ENCODE peak calls at places on chromosomes 16 and 17, in four cellular contexts. L is endothelial cell of umbilical vein, H is prostate gland, D is spleen. P is an unnamed sample. For H3K4me1, the result is how much of the 10 kb centered on the place peaks cover.

GRCh38 chr17:83183951-83184506 is 104.6 kb downstream of the METRNL start:
- DNase-seq in D (no peak), L (peak), H (no peak), P (no peak)

GRCh38 chr17:57705921-57706695 is 39.0 kb downstream of the CCDC182 start:
- DNase-seq in L (no peak), D (no peak), H (peak), P (no peak)

GRCh38 chr16:55482056-55482455 is 3.1 kb downstream of the MMP2 start:
- DNase-seq in H (no peak), L (no peak), D (no peak), P (no peak)

GRCh38 chr16:56600398-56600999 is 7.9 kb upstream of the MT2A start:
- DNase-seq in H (peak), D (no peak), L (peak), P (peak)

GRCh38 chr17:488993-489757 is 136.6 kb upstream of the RPH3AL start:
- DNase-seq in H (no peak), L (peak), D (no peak), P (peak)

GRCh38 chr17:50558955-50559614 is 1.4 kb upstream of the CACNA1G start:
- DNase-seq in L (no peak), D (no peak), H (no peak), P (peak)

GRCh38 chr16:68253721-68254120 is 8.5 kb downstream of the PLA2G15 start:
- DNase-seq in H (no peak), L (no peak), D (no peak), P (no peak)

GRCh38 chr17:56815711-56816110 is 18.0 kb downstream of the C17orf67 start:
- DNase-seq in L (peak), D (peak), H (no peak), P (no peak)

GRCh38 chr17:65022751-65023421 is 33.7 kb downstream of the GNA13 start:
- DNase-seq in D (no peak), H (no peak), L (peak), P (no peak)

GRCh38 chr16:73047536-73048291 is at the start of gene ZFHX3:
- DNase-seq in D (peak), L (peak), H (peak), P (peak)

GRCh38 chr17:64607862-64608565 is 54.1 kb downstream of the SMURF2 start:
- DNase-seq in H (no peak), L (no peak), D (no peak), P (no peak)

GRCh38 chr16:68257906-68258800 is 6.2 kb upstream of the SLC7A6 start:
- DNase-seq in L (peak), D (no peak), H (no peak), P (no peak)

GRCh38 chr17:20275653-20276052 is 191.7 kb downstream of the LGALS9B start:
- DNase-seq in L (no peak), H (no peak), D (no peak), P (no peak)
- H3K4me1 ChIP-seq in L (under half), H (under half), D (under half), P (under half)

GRCh38 chr17:48546924-48547838 is 2.3 kb upstream of the HOXB2 start:
- DNase-seq in H (no peak), D (no peak), L (peak), P (no peak)
- TF ChIP-seq POLR2AphosphoS5 in H (peak), D (no peak), L (no peak), P (no peak)

GRCh38 chr17:8122923-8123694 is 797 bp downstream of the HES7 start:
- DNase-seq in D (no peak), L (peak), H (no peak), P (peak)
- H3K4me1 ChIP-seq in D (half or more), L (under half), H (under half), P (under half)

GRCh38 chr16:9112166-9112843 is 20.9 kb downstream of the HAPSTR1 start:
- DNase-seq in D (no peak), H (no peak), L (no peak), P (no peak)
- TF ChIP-seq POLR2AphosphoS5 in D (peak), H (no peak), L (no peak), P (no peak)

DNA sequence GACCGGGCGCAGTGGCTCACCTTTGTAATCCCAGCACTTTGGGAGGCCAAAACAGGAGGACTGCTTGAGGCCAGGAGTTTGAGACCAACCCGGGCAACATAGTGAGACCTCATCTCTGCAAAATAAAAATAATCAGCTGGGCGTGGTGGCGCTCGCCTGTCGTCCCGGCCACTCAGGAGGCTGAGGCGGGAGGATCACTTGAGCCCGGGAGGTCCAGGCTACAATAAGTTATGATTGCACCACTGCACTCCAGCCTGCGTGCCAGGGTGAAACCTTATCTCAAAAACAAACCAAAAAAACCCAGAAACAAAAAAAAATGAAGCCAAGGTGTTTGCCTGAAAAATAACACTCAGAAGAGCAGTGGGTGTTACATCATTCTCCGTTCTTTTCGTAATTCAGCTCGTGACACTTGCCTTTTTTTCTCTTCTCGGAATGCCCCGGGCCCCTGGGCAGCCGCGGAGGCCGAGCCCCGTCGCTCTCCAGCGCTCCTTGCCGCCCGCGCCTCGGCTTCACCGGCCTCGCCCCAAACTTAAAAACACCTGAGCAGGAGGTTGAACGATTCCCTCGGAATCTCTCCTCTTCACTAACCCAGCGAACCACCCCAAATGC is 17.0 kb downstream of the PRCD start:
- DNase-seq in D (no peak), L (no peak), H (no peak), P (peak)
- H3K4me1 ChIP-seq in D (half or more), L (under half), H (under half), P (under half)

GRCh38 chr17:17917394-17917793 is 54.8 kb downstream of the TOM1L2 start:
- DNase-seq in L (no peak), H (no peak), D (no peak), P (no peak)

GRCh38 chr17:17915183-17915582 is 57.0 kb downstream of the TOM1L2 start:
- DNase-seq in H (no peak), D (no peak), L (no peak), P (no peak)

GRCh38 chr17:17921192-17922082 is 50.8 kb downstream of the TOM1L2 start:
- DNase-seq in L (peak), D (no peak), H (no peak), P (peak)

GRCh38 chr17:17922198-17922901 is 49.9 kb downstream of the TOM1L2 start:
- DNase-seq in H (no peak), L (no peak), D (no peak), P (peak)

DNA sequence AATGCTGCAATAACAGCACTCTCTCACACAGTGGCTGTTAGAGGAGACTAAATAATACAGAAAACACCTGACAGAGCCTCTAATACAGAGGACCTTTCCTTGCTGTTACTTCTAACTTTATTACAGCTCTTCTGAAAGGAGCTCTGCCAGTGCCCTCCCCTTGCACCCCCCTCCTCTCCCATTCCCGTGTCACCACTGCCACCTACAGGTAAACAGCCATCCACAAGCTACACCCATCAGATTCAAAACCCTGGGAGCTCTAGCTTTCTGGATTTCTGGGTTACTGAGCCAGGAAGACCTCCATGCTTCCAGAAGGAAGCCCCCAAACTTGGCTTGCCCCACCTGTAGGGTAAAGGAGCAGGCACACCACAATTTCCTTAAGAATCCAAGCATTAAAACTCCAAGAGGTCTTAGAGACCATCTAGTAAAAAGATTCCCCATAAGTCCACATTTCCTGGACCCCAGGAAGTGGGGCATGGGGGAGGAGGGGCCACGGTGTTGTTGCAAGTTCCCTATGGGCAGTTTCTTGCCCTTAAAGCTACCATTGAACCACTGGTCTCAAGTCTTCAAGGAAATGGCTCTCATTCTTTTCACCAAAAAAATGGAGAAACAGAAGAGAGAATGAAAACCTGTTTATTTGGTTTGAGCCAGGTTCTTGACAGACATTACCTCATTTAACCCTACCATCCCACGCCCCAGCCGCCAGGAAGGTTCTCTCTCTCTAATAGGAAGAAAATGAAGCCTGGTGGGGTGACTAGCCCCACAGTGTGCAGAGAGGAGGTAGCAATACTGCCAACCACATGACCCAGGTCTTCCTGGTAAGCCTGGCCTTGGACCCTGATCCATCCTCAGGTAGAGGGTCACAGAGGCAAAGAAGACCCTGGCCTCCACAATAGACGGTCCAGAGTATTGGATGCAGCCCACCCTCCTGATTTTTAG is 52.8 kb downstream of the TOM1L2 start:
- DNase-seq in D (peak), H (peak), L (peak), P (peak)
- TF ChIP-seq POLR2AphosphoS5 in D (peak), H (peak), L (no peak), P (no peak)

GRCh38 chr16:89473791-89474414 is 16.5 kb downstream of the ANKRD11 start:
- DNase-seq in L (no peak), D (peak), H (no peak), P (no peak)

GRCh38 chr16:89473136-89473712 is 17.1 kb downstream of the ANKRD11 start:
- DNase-seq in L (no peak), D (no peak), H (no peak), P (no peak)

GRCh38 chr16:89476811-89477261 is 13.5 kb downstream of the ANKRD11 start:
- DNase-seq in H (no peak), D (no peak), L (no peak), P (no peak)

GRCh38 chr16:89476379-89476778 is 14.0 kb downstream of the ANKRD11 start:
- DNase-seq in L (no peak), D (no peak), H (peak), P (no peak)

DNA sequence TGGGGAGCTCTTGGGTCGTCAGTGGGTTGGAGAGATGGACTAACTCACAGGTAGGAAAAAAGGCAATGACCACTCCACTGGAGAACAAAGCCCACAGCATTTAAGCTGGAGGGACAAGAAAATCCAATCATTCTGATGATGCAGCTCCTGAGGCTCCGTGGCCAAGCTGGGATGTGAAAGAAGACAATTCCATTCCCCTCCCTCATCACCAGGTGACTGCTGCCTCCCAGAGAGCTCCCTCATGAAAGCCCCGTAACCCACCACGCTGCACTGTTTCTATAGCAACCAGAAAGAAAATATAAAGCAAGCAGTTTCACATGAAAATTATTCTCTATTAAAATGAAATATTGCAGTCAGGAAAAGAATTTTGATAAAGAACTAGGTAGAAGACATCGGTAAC is 15.2 kb downstream of the ANKRD11 start:
- DNase-seq in D (no peak), H (no peak), L (no peak), P (peak)
- H3K4me1 ChIP-seq in D (half or more), H (under half), L (under half), P (half or more)

DNA sequence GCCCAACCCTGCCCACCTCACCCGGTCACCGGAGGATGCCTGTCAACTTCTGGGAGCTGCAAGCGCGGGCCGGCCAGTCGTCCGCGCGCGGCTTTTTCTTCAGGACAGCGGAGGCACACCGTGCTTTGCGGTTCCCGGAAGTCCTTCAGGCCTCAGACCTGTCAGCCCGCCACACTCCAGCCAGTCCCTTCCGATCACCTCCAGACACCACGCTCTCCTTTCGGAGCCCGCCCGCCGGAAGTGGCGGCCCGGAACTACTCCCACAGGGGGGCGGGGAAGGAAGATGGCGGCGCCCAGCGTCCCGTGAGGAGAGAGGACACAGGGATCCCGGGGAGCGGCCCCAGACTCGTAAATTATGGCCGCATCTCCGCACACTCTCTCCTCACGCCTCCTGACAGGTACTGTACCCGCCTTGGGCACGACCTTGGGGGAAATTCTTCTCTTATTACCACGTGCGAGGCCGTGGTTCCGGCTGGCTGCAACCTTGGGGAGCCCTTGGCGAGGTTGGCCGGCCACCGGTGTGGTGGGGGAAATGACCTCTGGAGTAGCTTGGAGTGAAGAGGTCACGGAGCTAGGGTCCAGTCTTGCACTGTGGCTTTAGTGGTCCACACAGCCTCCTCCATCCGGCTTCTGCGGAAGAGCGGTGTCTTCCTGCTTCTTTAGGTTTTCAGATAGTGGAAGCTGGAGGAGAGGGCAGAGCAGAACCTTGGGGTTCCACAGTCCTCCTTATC is at the start of gene COX10:
- DNase-seq in H (peak), D (peak), L (peak), P (peak)
- TF ChIP-seq POLR2AphosphoS5 in H (peak), D (peak), L (peak), P (peak)

DNA sequence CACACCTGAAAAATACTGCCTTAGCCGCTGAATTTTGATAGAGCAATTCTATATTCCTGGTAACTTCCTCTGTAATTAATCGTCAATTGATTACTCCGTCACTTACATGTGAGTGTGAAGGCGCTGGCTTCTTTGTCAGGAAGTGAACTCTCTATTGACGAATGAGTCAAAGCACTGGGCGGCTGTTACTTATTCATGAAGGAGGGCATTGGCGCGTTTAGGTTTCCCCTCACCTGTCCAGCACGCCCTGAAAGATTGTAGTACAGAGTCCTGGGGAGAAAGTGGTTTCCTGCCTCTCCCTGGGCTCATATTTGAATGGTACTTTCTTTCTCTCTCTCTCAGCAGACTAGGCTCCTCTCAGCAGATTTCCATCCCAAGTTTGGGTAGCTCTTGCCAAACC is 21.0 kb downstream of the SOCS3 start:
- DNase-seq in D (no peak), L (no peak), H (no peak), P (no peak)
- H3K4me1 ChIP-seq in D (half or more), L (under half), H (under half), P (under half)

GRCh38 chr16:79892278-79892677 is 291.7 kb upstream of the MAF start:
- DNase-seq in D (no peak), H (no peak), L (no peak), P (no peak)

GRCh38 chr16:79891458-79891857 is 290.9 kb upstream of the MAF start:
- DNase-seq in D (no peak), L (no peak), H (no peak), P (no peak)

GRCh38 chr16:79895917-79896203 is 295.3 kb upstream of the MAF start:
- DNase-seq in D (no peak), L (no peak), H (no peak), P (no peak)

GRCh38 chr16:79895053-79895916 is 294.7 kb upstream of the MAF start:
- DNase-seq in L (no peak), H (peak), D (no peak), P (no peak)

DNA sequence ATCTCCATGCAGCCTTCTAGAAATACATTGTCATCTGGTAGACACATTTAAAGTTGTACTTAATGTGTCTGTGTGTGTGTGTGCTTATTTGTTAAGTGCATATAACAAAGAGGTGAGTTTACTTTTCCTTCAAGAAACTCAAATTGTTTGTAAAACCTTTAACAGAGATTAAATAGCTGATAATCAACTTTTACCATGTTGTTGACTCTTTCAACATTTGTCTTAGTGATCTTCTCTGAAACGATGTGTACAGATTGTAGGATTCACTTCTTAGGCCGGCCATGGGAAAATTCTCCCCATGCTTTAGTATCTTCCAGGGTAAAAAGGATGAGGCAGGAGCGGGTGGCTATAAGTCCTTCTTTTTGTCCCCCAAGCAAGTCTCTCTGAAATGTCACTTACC is 292.9 kb upstream of the MAF start:
- DNase-seq in L (no peak), H (peak), D (no peak), P (no peak)
- TF ChIP-seq POLR2AphosphoS5 in L (no peak), H (peak), D (no peak), P (no peak)